ENCODE peak calls at places on chromosomes 5 and 9, in four cellular contexts. V is hepatocyte; R is CD4-positive, alpha-beta T cell; U is right cardiac atrium. O is an unnamed sample.

GRCh38 chr5:96629774-96630173 is 32.4 kb upstream of the CAST start:
- DNase-seq in V (no peak), R (no peak), U (no peak), O (no peak)

GRCh38 chr5:133821311-133821741 is 147.1 kb downstream of the C5orf15 start:
- DNase-seq in V (peak; percentile 25), R (no peak), U (no peak), O (peak; percentile 60)

GRCh38 chr5:80990527-80990926 is 30.4 kb downstream of the RASGRF2 start:
- DNase-seq in V (no peak), R (no peak), U (no peak), O (no peak)

GRCh38 chr5:53779541-53779981 is 219.1 kb downstream of the NDUFS4 start:
- DNase-seq in V (no peak), R (no peak), U (peak; percentile 19), O (peak; percentile 74)

GRCh38 chr5:37722236-37723146 is 117.3 kb downstream of the GDNF start:
- DNase-seq in V (peak; percentile 16), R (no peak), U (no peak), O (no peak)

GRCh38 chr9:92463989-92464388 is 18.3 kb downstream of the ASPN start:
- DNase-seq in V (peak; percentile 27), R (no peak), U (no peak), O (no peak)

GRCh38 chr5:130715541-130715940 is 449.5 kb downstream of the HINT1 start:
- DNase-seq in V (no peak), R (no peak), U (no peak), O (no peak)

GRCh38 chr5:140221697-140222223 is 46.8 kb downstream of the CYSTM1 start:
- DNase-seq in V (no peak), R (no peak), U (no peak), O (no peak)

GRCh38 chr5:66828551-66829421 is 232.6 kb downstream of the MAST4 start:
- DNase-seq in V (peak; percentile 83), R (peak; percentile 30), U (peak; percentile 65), O (peak; percentile 75)

GRCh38 chr9:78963911-78964310 is 607.9 kb upstream of the TLE4 start:
- DNase-seq in V (no peak), R (no peak), U (no peak), O (no peak)

GRCh38 chr5:62064993-62065392 is 241.0 kb upstream of the KIF2A start:
- DNase-seq in V (no peak), R (no peak), U (no peak), O (no peak)

GRCh38 chr9:129185991-129186390 is 7.9 kb upstream of the IER5L start:
- DNase-seq in V (no peak), R (no peak), U (no peak), O (no peak)

GRCh38 chr9:99345936-99346335 is 123.9 kb downstream of the SEC61B start:
- DNase-seq in V (no peak), R (no peak), U (no peak), O (no peak)

GRCh38 chr5:945691-946541 is 53.2 kb downstream of the TRIP13 start:
- DNase-seq in V (no peak), R (no peak), U (no peak), O (no peak)

GRCh38 chr5:152072076-152072475 is 147.4 kb upstream of the GLRA1 start:
- DNase-seq in V (peak; percentile 8), R (no peak), U (peak; percentile 34), O (no peak)

GRCh38 chr5:8843766-8844165 is 702.1 kb downstream of the SEMA5A start:
- DNase-seq in V (peak; percentile 34), R (no peak), U (no peak), O (no peak)

GRCh38 chr9:32954642-32955041 is 46.8 kb downstream of the APTX start:
- DNase-seq in V (no peak), R (no peak), U (no peak), O (no peak)

GRCh38 chr5:81420039-81420667 is 26.2 kb upstream of the ACOT12 start:
- DNase-seq in V (no peak), R (no peak), U (no peak), O (no peak)

GRCh38 chr9:125484632-125485282 is 222.3 kb downstream of the MAPKAP1 start:
- DNase-seq in V (no peak), R (no peak), U (no peak), O (no peak)

GRCh38 chr5:136311999-136312398 is 53.3 kb downstream of the TRPC7 start:
- DNase-seq in V (no peak), R (no peak), U (no peak), O (no peak)

GRCh38 chr5:10775646-10776045 is 14.6 kb upstream of the DAP start:
- DNase-seq in V (no peak), R (no peak), U (no peak), O (no peak)

GRCh38 chr5:58021476-58021875 is 438.4 kb downstream of the PLK2 start:
- DNase-seq in V (no peak), R (no peak), U (no peak), O (no peak)

GRCh38 chr5:175059687-175060194 is 335.4 kb downstream of the MSX2 start:
- DNase-seq in V (peak; percentile 62), R (no peak), U (peak; percentile 47), O (peak; percentile 68)

GRCh38 chr9:33143241-33143642 is 23.9 kb downstream of the B4GALT1 start:
- DNase-seq in V (peak; percentile 50), R (no peak), U (no peak), O (no peak)

GRCh38 chr9:127545196-127546124 is 66.6 kb upstream of the STXBP1 start:
- DNase-seq in V (peak; percentile 82), R (no peak), U (peak; percentile 58), O (peak; percentile 93)

GRCh38 chr9:130847306-130848217 is 12.5 kb downstream of the ABL1 start:
- DNase-seq in V (peak; percentile 61), R (no peak), U (peak; percentile 80), O (peak; percentile 79)

GRCh38 chr9:122286764-122287163 is 22.1 kb downstream of the MRRF start:
- DNase-seq in V (no peak), R (no peak), U (no peak), O (no peak)

GRCh38 chr5:87074934-87075541 is 192.6 kb upstream of the RASA1 start:
- DNase-seq in V (no peak), R (no peak), U (no peak), O (no peak)

GRCh38 chr5:115842952-115843351 is 1.2 kb downstream of the AP3S1 start:
- DNase-seq in V (no peak), R (no peak), U (no peak), O (no peak)

GRCh38 chr5:111163000-111163399 is 61.2 kb upstream of the CAMK4 start:
- DNase-seq in V (no peak), R (no peak), U (no peak), O (no peak)

GRCh38 chr9:84271004-84271886 is 69.3 kb downstream of the SLC28A3 start:
- DNase-seq in V (peak; percentile 79), R (no peak), U (peak; percentile 43), O (peak; percentile 89)

GRCh38 chr5:137589185-137589584 is 90.1 kb upstream of the SPOCK1 start:
- DNase-seq in V (no peak), R (no peak), U (no peak), O (no peak)

GRCh38 chr9:130943780-130944179 is 4.7 kb upstream of the FIBCD1 start:
- DNase-seq in V (no peak), R (no peak), U (no peak), O (no peak)

GRCh38 chr5:157076558-157076957 is 17.6 kb upstream of the HAVCR1 start:
- DNase-seq in V (no peak), R (no peak), U (no peak), O (no peak)

GRCh38 chr5:112275671-112276070 is 143.4 kb downstream of the EPB41L4A start:
- DNase-seq in V (no peak), R (no peak), U (no peak), O (no peak)

GRCh38 chr9:113456235-113456634 is 7.3 kb upstream of the RGS3 start:
- DNase-seq in V (no peak), R (no peak), U (no peak), O (no peak)

GRCh38 chr5:44574626-44575025 is 185.4 kb upstream of the FGF10 start:
- DNase-seq in V (no peak), R (no peak), U (no peak), O (no peak)

DNA sequence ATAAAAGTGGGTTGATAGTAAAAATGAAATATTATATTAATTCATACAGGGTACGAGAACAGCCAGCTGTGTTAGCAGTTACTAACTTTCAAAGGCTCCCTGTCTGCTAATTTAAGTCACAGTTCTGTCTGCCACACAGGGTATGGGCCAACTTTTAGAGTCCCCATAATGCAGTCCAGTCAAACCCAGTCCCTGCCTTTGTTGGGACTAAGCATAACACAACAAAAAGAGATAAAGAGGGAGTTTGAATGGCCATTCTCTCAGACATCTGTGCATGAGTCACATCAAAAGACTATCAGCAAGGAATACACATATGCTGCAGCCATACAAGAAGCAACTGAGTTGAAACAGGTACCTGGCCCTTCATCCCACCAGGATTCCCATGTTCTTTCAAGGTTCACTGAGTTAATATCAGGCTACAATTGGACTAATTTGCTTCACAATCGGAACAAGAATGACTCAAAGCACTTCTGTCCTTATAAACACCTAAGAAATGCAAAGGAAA is 744.5 kb upstream of the C9orf72 start:
- DNase-seq in V (no peak), R (no peak), U (no peak), O (no peak)
- H3K27ac ChIP-seq in V (no peak overlapping the region), R (no peak overlapping the region), U (no peak overlapping the region), O (no peak overlapping the region)

DNA sequence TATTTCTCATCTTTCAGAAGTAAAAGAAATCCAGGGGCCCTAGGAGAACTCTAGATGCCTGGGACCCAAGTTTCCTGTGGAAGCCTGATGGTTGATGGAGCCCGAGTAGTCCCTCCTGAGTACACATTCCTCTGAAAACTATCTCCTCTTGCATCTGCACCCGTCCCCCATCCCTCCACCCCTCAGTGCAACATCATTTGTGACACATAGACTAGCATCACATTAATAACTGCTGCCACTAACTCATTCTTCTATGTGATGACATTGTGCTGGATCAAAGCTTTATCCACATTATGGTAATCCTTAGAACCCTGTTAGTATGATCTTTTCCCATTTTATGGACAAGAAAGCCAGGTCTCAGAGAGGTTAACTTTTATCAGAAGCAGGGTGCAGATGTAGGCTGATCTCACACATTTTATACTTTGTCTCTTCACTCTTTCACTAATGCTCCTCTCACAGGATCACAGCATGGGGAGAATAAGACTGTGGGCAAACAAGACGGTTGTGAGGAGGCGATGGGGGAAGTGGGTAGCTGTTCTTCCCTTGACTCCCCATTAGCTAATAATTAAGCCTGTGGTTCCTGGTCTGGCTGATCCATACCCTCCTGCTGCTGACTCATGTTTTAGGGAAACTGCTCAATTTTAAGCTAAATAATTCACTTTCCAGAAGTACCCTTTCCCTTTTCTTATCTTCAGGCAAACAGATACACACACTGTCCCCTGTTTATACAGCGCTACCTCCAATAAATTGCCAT is 3.9 kb upstream of the HK3 start:
- DNase-seq in V (no peak), R (no peak), U (no peak), O (no peak)
- H3K27ac ChIP-seq in V (no peak overlapping the region), R (no peak overlapping the region), U (no peak overlapping the region), O (no peak overlapping the region)

GRCh38 chr5:105953616-105954015 is 1717.1 kb downstream of the EFNA5 start:
- DNase-seq in V (no peak), R (no peak), U (no peak), O (no peak)
- H3K27ac ChIP-seq in V (no peak overlapping the region), R (no peak overlapping the region), U (no peak overlapping the region), O (no peak overlapping the region)

GRCh38 chr5:88661870-88662207 is 221.1 kb downstream of the MEF2C start:
- DNase-seq in V (no peak), R (no peak), U (no peak), O (no peak)
- H3K27ac ChIP-seq in V (no peak overlapping the region), R (no peak overlapping the region), U (no peak overlapping the region), O (no peak overlapping the region)

GRCh38 chr5:95063492-95063891 is 221.4 kb downstream of the MCTP1 start:
- DNase-seq in V (no peak), R (no peak), U (no peak), O (no peak)
- H3K27ac ChIP-seq in V (no peak overlapping the region), R (no peak overlapping the region), U (no peak overlapping the region), O (no peak overlapping the region)

O was measured in kidney.